ENCODE peak calls at places on chromosomes 6 and 20, in eight cellular contexts. One of them, this sample, is unnamed.

GRCh38 chr6:11423072-11423471 is 114.5 kb upstream of the TMEM170B start:
- DNase-seq in AG04450: no peak
- DNase-seq in HFF-Myc: no peak
- DNase-seq in endodermal cell: no peak
- DNase-seq in lower leg skin: no peak
- DNase-seq in body of pancreas: no peak
- DNase-seq in CD4-positive, alpha-beta T cell: no peak
- DNase-seq in neural progenitor cell: no peak
- DNase-seq in this sample: no peak

GRCh38 chr6:81979767-81980166 is 227.3 kb upstream of the TENT5A start:
- DNase-seq in AG04450: no peak
- DNase-seq in HFF-Myc: no peak
- DNase-seq in endodermal cell: no peak
- DNase-seq in lower leg skin: no peak
- DNase-seq in body of pancreas: no peak
- DNase-seq in CD4-positive, alpha-beta T cell: no peak
- DNase-seq in neural progenitor cell: no peak
- DNase-seq in this sample: no peak

GRCh38 chr6:27138398-27138797 is 109.1 kb upstream of the PRSS16 start:
- DNase-seq in AG04450: no peak
- DNase-seq in HFF-Myc: no peak
- DNase-seq in endodermal cell: no peak
- DNase-seq in lower leg skin: no peak
- DNase-seq in body of pancreas: no peak
- DNase-seq in CD4-positive, alpha-beta T cell: no peak
- DNase-seq in neural progenitor cell: no peak
- DNase-seq in this sample: no peak

GRCh38 chr20:62306440-62307187 is 3.8 kb downstream of the ADRM1 start:
- DNase-seq in AG04450: no peak
- DNase-seq in HFF-Myc: no peak
- DNase-seq in endodermal cell: no peak
- DNase-seq in lower leg skin: no peak
- DNase-seq in body of pancreas: no peak
- DNase-seq in CD4-positive, alpha-beta T cell: no peak
- DNase-seq in neural progenitor cell: no peak
- DNase-seq in this sample: no peak

GRCh38 chr6:139369568-139370046 is 4.8 kb downstream of the CITED2 start:
- DNase-seq in AG04450: no peak
- DNase-seq in HFF-Myc: peak
- DNase-seq in endodermal cell: peak
- DNase-seq in lower leg skin: no peak
- DNase-seq in body of pancreas: peak
- DNase-seq in CD4-positive, alpha-beta T cell: no peak
- DNase-seq in neural progenitor cell: peak
- DNase-seq in this sample: no peak

GRCh38 chr6:139648430-139649000 is 274.1 kb upstream of the CITED2 start:
- DNase-seq in AG04450: no peak
- DNase-seq in HFF-Myc: no peak
- DNase-seq in endodermal cell: no peak
- DNase-seq in lower leg skin: no peak
- DNase-seq in body of pancreas: peak
- DNase-seq in CD4-positive, alpha-beta T cell: no peak
- DNase-seq in neural progenitor cell: no peak
- DNase-seq in this sample: no peak

GRCh38 chr6:132298344-132298949 is 102.8 kb downstream of the MOXD1 start:
- DNase-seq in AG04450: peak
- DNase-seq in HFF-Myc: no peak
- DNase-seq in endodermal cell: peak
- DNase-seq in lower leg skin: peak
- DNase-seq in body of pancreas: peak
- DNase-seq in CD4-positive, alpha-beta T cell: peak
- DNase-seq in neural progenitor cell: peak
- DNase-seq in this sample: no peak

GRCh38 chr6:30169658-30170614 is 6.6 kb downstream of the TRIM15 start:
- DNase-seq in AG04450: peak
- DNase-seq in HFF-Myc: peak
- DNase-seq in endodermal cell: no peak
- DNase-seq in lower leg skin: no peak
- DNase-seq in body of pancreas: no peak
- DNase-seq in CD4-positive, alpha-beta T cell: no peak
- DNase-seq in neural progenitor cell: peak
- DNase-seq in this sample: no peak

GRCh38 chr6:25504661-25505060 is 147.4 kb upstream of the SCGN start:
- DNase-seq in AG04450: no peak
- DNase-seq in HFF-Myc: no peak
- DNase-seq in endodermal cell: no peak
- DNase-seq in lower leg skin: no peak
- DNase-seq in body of pancreas: no peak
- DNase-seq in CD4-positive, alpha-beta T cell: no peak
- DNase-seq in neural progenitor cell: peak
- DNase-seq in this sample: no peak

GRCh38 chr20:53078761-53079482 is 106.8 kb downstream of the TSHZ2 start:
- DNase-seq in AG04450: no peak
- DNase-seq in HFF-Myc: no peak
- DNase-seq in endodermal cell: no peak
- DNase-seq in lower leg skin: no peak
- DNase-seq in body of pancreas: no peak
- DNase-seq in CD4-positive, alpha-beta T cell: no peak
- DNase-seq in neural progenitor cell: no peak
- DNase-seq in this sample: no peak

GRCh38 chr6:39137235-39137634 is 22.2 kb upstream of the SAYSD1 start:
- DNase-seq in AG04450: peak
- DNase-seq in HFF-Myc: peak
- DNase-seq in endodermal cell: peak
- DNase-seq in lower leg skin: no peak
- DNase-seq in body of pancreas: no peak
- DNase-seq in CD4-positive, alpha-beta T cell: peak
- DNase-seq in neural progenitor cell: peak
- DNase-seq in this sample: no peak

GRCh38 chr6:71420693-71421328 is 132.2 kb downstream of the OGFRL1 start:
- DNase-seq in AG04450: peak
- DNase-seq in HFF-Myc: peak
- DNase-seq in endodermal cell: peak
- DNase-seq in lower leg skin: peak
- DNase-seq in body of pancreas: peak
- DNase-seq in CD4-positive, alpha-beta T cell: no peak
- DNase-seq in neural progenitor cell: peak
- DNase-seq in this sample: peak

GRCh38 chr6:145813285-145814034 is 1.1 kb downstream of the FBXO30 start:
- DNase-seq in AG04450: no peak
- DNase-seq in HFF-Myc: no peak
- DNase-seq in endodermal cell: no peak
- DNase-seq in lower leg skin: no peak
- DNase-seq in body of pancreas: no peak
- DNase-seq in CD4-positive, alpha-beta T cell: no peak
- DNase-seq in neural progenitor cell: no peak
- DNase-seq in this sample: no peak

GRCh38 chr20:62891111-62891510 is 29.5 kb upstream of the TCFL5 start:
- DNase-seq in AG04450: no peak
- DNase-seq in HFF-Myc: no peak
- DNase-seq in endodermal cell: no peak
- DNase-seq in lower leg skin: no peak
- DNase-seq in body of pancreas: no peak
- DNase-seq in CD4-positive, alpha-beta T cell: peak
- DNase-seq in neural progenitor cell: no peak
- DNase-seq in this sample: no peak

GRCh38 chr6:110548124-110548847 is 71.9 kb upstream of the SLC22A16 start:
- DNase-seq in AG04450: no peak
- DNase-seq in HFF-Myc: no peak
- DNase-seq in endodermal cell: no peak
- DNase-seq in lower leg skin: no peak
- DNase-seq in body of pancreas: no peak
- DNase-seq in CD4-positive, alpha-beta T cell: no peak
- DNase-seq in neural progenitor cell: no peak
- DNase-seq in this sample: no peak

GRCh38 chr6:36998723-36999466 is 6.6 kb upstream of the FGD2 start:
- DNase-seq in AG04450: no peak
- DNase-seq in HFF-Myc: no peak
- DNase-seq in endodermal cell: no peak
- DNase-seq in lower leg skin: no peak
- DNase-seq in body of pancreas: no peak
- DNase-seq in CD4-positive, alpha-beta T cell: no peak
- DNase-seq in neural progenitor cell: no peak
- DNase-seq in this sample: no peak

GRCh38 chr6:10146723-10147451 is 268.0 kb downstream of the TFAP2A start:
- DNase-seq in AG04450: no peak
- DNase-seq in HFF-Myc: no peak
- DNase-seq in endodermal cell: peak
- DNase-seq in lower leg skin: no peak
- DNase-seq in body of pancreas: peak
- DNase-seq in CD4-positive, alpha-beta T cell: no peak
- DNase-seq in neural progenitor cell: peak
- DNase-seq in this sample: no peak

GRCh38 chr6:40325041-40325440 is 262.1 kb downstream of the LRFN2 start:
- DNase-seq in AG04450: no peak
- DNase-seq in HFF-Myc: no peak
- DNase-seq in endodermal cell: no peak
- DNase-seq in lower leg skin: no peak
- DNase-seq in body of pancreas: peak
- DNase-seq in CD4-positive, alpha-beta T cell: no peak
- DNase-seq in neural progenitor cell: no peak
- DNase-seq in this sample: no peak

GRCh38 chr6:155328074-155328538 is 13.8 kb upstream of the TFB1M start:
- DNase-seq in AG04450: no peak
- DNase-seq in HFF-Myc: no peak
- DNase-seq in endodermal cell: no peak
- DNase-seq in lower leg skin: no peak
- DNase-seq in body of pancreas: no peak
- DNase-seq in CD4-positive, alpha-beta T cell: no peak
- DNase-seq in neural progenitor cell: no peak
- DNase-seq in this sample: no peak

GRCh38 chr6:74458536-74458935 is 747.3 kb downstream of the COL12A1 start:
- DNase-seq in AG04450: no peak
- DNase-seq in HFF-Myc: no peak
- DNase-seq in endodermal cell: no peak
- DNase-seq in lower leg skin: no peak
- DNase-seq in body of pancreas: no peak
- DNase-seq in CD4-positive, alpha-beta T cell: no peak
- DNase-seq in neural progenitor cell: no peak
- DNase-seq in this sample: no peak

GRCh38 chr20:16063876-16064275 is 509.4 kb downstream of the KIF16B start:
- DNase-seq in AG04450: peak
- DNase-seq in HFF-Myc: no peak
- DNase-seq in endodermal cell: no peak
- DNase-seq in lower leg skin: no peak
- DNase-seq in body of pancreas: no peak
- DNase-seq in CD4-positive, alpha-beta T cell: no peak
- DNase-seq in neural progenitor cell: no peak
- DNase-seq in this sample: no peak

GRCh38 chr6:20454201-20454824 is 52.6 kb downstream of the E2F3 start:
- DNase-seq in AG04450: no peak
- DNase-seq in HFF-Myc: no peak
- DNase-seq in endodermal cell: no peak
- DNase-seq in lower leg skin: no peak
- DNase-seq in body of pancreas: no peak
- DNase-seq in CD4-positive, alpha-beta T cell: peak
- DNase-seq in neural progenitor cell: no peak
- DNase-seq in this sample: no peak
- TF ChIP-seq CTCF in AG04450: no peak
- TF ChIP-seq CTCF in HFF-Myc: no peak
- TF ChIP-seq CTCF in endodermal cell: no peak
- TF ChIP-seq CTCF in lower leg skin: no peak
- TF ChIP-seq CTCF in body of pancreas: no peak
- TF ChIP-seq CTCF in CD4-positive, alpha-beta T cell: no peak
- TF ChIP-seq CTCF in neural progenitor cell: no peak
- TF ChIP-seq CTCF in this sample: no peak

DNA sequence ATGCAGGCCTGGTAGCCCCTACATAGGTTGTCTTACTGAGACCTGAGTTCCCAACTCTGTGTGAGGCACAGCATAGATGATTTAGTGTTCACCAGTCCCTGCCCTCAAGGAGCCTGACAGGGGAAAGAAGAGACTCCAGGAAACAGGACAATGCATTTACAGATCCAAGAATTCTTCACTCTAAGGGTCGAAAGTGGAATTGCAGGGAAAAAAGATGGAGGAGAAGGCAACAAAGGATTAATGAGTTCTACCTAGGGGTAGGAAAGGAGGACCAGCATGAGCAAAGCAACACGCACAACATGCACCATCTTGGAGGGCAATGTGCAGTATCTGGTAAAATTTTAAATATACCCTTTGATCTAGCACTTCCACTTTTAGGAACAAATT is 5.9 kb downstream of the SPAG4 start:
- DNase-seq in AG04450: no peak
- DNase-seq in HFF-Myc: no peak
- DNase-seq in endodermal cell: no peak
- DNase-seq in lower leg skin: no peak
- DNase-seq in body of pancreas: no peak
- DNase-seq in CD4-positive, alpha-beta T cell: no peak
- DNase-seq in neural progenitor cell: no peak
- DNase-seq in this sample: no peak
- TF ChIP-seq CTCF in AG04450: peak
- TF ChIP-seq CTCF in HFF-Myc: no peak
- TF ChIP-seq CTCF in endodermal cell: peak
- TF ChIP-seq CTCF in lower leg skin: no peak
- TF ChIP-seq CTCF in body of pancreas: no peak
- TF ChIP-seq CTCF in CD4-positive, alpha-beta T cell: no peak
- TF ChIP-seq CTCF in neural progenitor cell: peak
- TF ChIP-seq CTCF in this sample: no peak

GRCh38 chr6:31718294-31718693 is 3.1 kb downstream of the LY6G6D start:
- DNase-seq in AG04450: no peak
- DNase-seq in HFF-Myc: no peak
- DNase-seq in endodermal cell: peak
- DNase-seq in lower leg skin: no peak
- DNase-seq in body of pancreas: peak
- DNase-seq in CD4-positive, alpha-beta T cell: no peak
- DNase-seq in neural progenitor cell: no peak
- DNase-seq in this sample: no peak
- TF ChIP-seq CTCF in AG04450: no peak
- TF ChIP-seq CTCF in HFF-Myc: no peak
- TF ChIP-seq CTCF in endodermal cell: no peak
- TF ChIP-seq CTCF in lower leg skin: no peak
- TF ChIP-seq CTCF in body of pancreas: no peak
- TF ChIP-seq CTCF in CD4-positive, alpha-beta T cell: no peak
- TF ChIP-seq CTCF in neural progenitor cell: no peak
- TF ChIP-seq CTCF in this sample: no peak

DNA sequence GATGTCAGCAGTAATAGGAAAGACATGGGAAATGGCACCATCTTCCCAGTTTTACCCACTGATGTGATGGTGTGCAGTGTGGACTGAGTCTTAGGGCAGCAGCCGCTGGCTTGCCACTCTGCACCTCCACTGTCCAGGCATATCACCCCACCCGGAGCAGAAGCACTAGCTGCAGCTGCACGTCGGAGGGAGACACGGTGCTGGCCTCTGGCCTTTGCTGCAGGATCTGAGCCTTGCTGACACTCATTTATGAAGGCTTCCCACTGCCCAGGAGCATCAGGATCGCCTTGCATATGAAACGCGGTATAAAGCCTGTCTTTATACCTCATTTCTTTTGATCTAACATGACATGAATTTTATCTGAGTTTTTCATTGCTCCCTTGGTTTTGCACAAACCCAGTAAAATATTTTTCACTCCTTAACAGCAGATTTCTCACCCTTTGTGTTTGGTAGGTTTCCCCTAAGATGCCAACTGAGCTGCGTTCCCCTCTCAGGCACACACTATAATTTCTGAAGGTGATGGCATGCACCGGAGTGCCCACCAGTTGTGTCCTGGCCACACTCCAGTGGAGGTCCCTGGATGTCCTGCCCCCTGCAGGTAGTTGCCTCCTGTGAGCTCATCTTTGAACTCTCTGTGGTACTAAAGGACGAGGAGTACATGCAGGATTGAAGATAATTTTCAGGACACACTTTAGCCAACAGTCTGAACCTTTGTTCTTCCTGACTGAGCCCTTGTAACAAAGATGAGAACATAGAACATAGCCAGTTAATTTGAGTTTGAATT is 8.9 kb upstream of the EXOC2 start:
- DNase-seq in AG04450: no peak
- DNase-seq in HFF-Myc: no peak
- DNase-seq in endodermal cell: peak
- DNase-seq in lower leg skin: no peak
- DNase-seq in body of pancreas: no peak
- DNase-seq in CD4-positive, alpha-beta T cell: no peak
- DNase-seq in neural progenitor cell: peak
- DNase-seq in this sample: no peak
- TF ChIP-seq CTCF in AG04450: no peak
- TF ChIP-seq CTCF in HFF-Myc: no peak
- TF ChIP-seq CTCF in endodermal cell: peak
- TF ChIP-seq CTCF in lower leg skin: no peak
- TF ChIP-seq CTCF in body of pancreas: no peak
- TF ChIP-seq CTCF in CD4-positive, alpha-beta T cell: no peak
- TF ChIP-seq CTCF in neural progenitor cell: peak
- TF ChIP-seq CTCF in this sample: no peak

This sample was measured in activated B cell treated with CpG ODN at 0.5 μM for 24 hours.